ENCODE peak calls at places on chromosomes 3 and 15, in nine cellular contexts. One of them, this sample, is unnamed.

GRCh38 chr3:27165348-27165747 is 203.8 kb downstream of the NEK10 start:
- DNase-seq in midbrain: no peak
- DNase-seq in cardiac fibroblast: peak; percentile 65
- DNase-seq in stimulated activated CD4-positive, alpha-beta T cell treated with anti-CD3 and anti-CD28 coated beads, Interleukin-1b, Interleukin-23, amount 100 ng/mL, for 1 hour: no peak
- DNase-seq in Daoy: no peak
- DNase-seq in GM03348: peak; percentile 77
- DNase-seq in hypothalamus: no peak
- DNase-seq in esophagus squamous epithelium: no peak
- DNase-seq in T-helper 2 cell: no peak
- DNase-seq in this sample: peak; percentile 70

GRCh38 chr3:193943200-193943599 is 192.7 kb upstream of the HES1 start:
- DNase-seq in stimulated activated CD4-positive, alpha-beta T cell treated with anti-CD3 and anti-CD28 coated beads, Interleukin-1b, Interleukin-23, amount 100 ng/mL, for 1 hour: no peak
- DNase-seq in GM03348: no peak
- DNase-seq in midbrain: no peak
- DNase-seq in T-helper 2 cell: no peak
- DNase-seq in Daoy: peak; percentile 22
- DNase-seq in esophagus squamous epithelium: no peak
- DNase-seq in hypothalamus: no peak
- DNase-seq in cardiac fibroblast: no peak
- DNase-seq in this sample: no peak

GRCh38 chr3:38573606-38574005 is 75.9 kb downstream of the SCN5A start:
- DNase-seq in hypothalamus: no peak
- DNase-seq in T-helper 2 cell: no peak
- DNase-seq in midbrain: no peak
- DNase-seq in cardiac fibroblast: no peak
- DNase-seq in esophagus squamous epithelium: no peak
- DNase-seq in stimulated activated CD4-positive, alpha-beta T cell treated with anti-CD3 and anti-CD28 coated beads, Interleukin-1b, Interleukin-23, amount 100 ng/mL, for 1 hour: no peak
- DNase-seq in Daoy: no peak
- DNase-seq in GM03348: no peak
- DNase-seq in this sample: no peak

GRCh38 chr3:176914764-176915163 is 282.5 kb downstream of the TBL1XR1 start:
- DNase-seq in Daoy: no peak
- DNase-seq in T-helper 2 cell: no peak
- DNase-seq in stimulated activated CD4-positive, alpha-beta T cell treated with anti-CD3 and anti-CD28 coated beads, Interleukin-1b, Interleukin-23, amount 100 ng/mL, for 1 hour: no peak
- DNase-seq in cardiac fibroblast: no peak
- DNase-seq in GM03348: no peak
- DNase-seq in hypothalamus: no peak
- DNase-seq in midbrain: no peak
- DNase-seq in esophagus squamous epithelium: no peak
- DNase-seq in this sample: no peak

GRCh38 chr3:112793311-112794081 is 53.2 kb downstream of the CD200R1L start:
- DNase-seq in cardiac fibroblast: peak; percentile 56
- DNase-seq in esophagus squamous epithelium: no peak
- DNase-seq in hypothalamus: no peak
- DNase-seq in GM03348: no peak
- DNase-seq in Daoy: no peak
- DNase-seq in midbrain: no peak
- DNase-seq in stimulated activated CD4-positive, alpha-beta T cell treated with anti-CD3 and anti-CD28 coated beads, Interleukin-1b, Interleukin-23, amount 100 ng/mL, for 1 hour: no peak
- DNase-seq in T-helper 2 cell: no peak
- DNase-seq in this sample: no peak

GRCh38 chr15:60961541-60961940 is 267.6 kb downstream of the RORA start:
- DNase-seq in hypothalamus: no peak
- DNase-seq in esophagus squamous epithelium: no peak
- DNase-seq in cardiac fibroblast: no peak
- DNase-seq in Daoy: no peak
- DNase-seq in T-helper 2 cell: no peak
- DNase-seq in stimulated activated CD4-positive, alpha-beta T cell treated with anti-CD3 and anti-CD28 coated beads, Interleukin-1b, Interleukin-23, amount 100 ng/mL, for 1 hour: no peak
- DNase-seq in midbrain: no peak
- DNase-seq in GM03348: no peak
- DNase-seq in this sample: no peak

GRCh38 chr15:85141601-85142185 is 160.0 kb downstream of the PDE8A start:
- DNase-seq in GM03348: no peak
- DNase-seq in esophagus squamous epithelium: no peak
- DNase-seq in Daoy: peak; percentile 4
- DNase-seq in stimulated activated CD4-positive, alpha-beta T cell treated with anti-CD3 and anti-CD28 coated beads, Interleukin-1b, Interleukin-23, amount 100 ng/mL, for 1 hour: no peak
- DNase-seq in hypothalamus: no peak
- DNase-seq in T-helper 2 cell: no peak
- DNase-seq in cardiac fibroblast: peak; percentile 10
- DNase-seq in midbrain: no peak
- DNase-seq in this sample: no peak

GRCh38 chr3:133773732-133774131 is 27.5 kb downstream of the TF start:
- DNase-seq in esophagus squamous epithelium: no peak
- DNase-seq in midbrain: no peak
- DNase-seq in hypothalamus: no peak
- DNase-seq in GM03348: no peak
- DNase-seq in stimulated activated CD4-positive, alpha-beta T cell treated with anti-CD3 and anti-CD28 coated beads, Interleukin-1b, Interleukin-23, amount 100 ng/mL, for 1 hour: no peak
- DNase-seq in Daoy: no peak
- DNase-seq in cardiac fibroblast: no peak
- DNase-seq in T-helper 2 cell: no peak
- DNase-seq in this sample: no peak

GRCh38 chr15:77877869-77878577 is 199.5 kb downstream of the TBC1D2B start:
- DNase-seq in T-helper 2 cell: no peak
- DNase-seq in esophagus squamous epithelium: no peak
- DNase-seq in cardiac fibroblast: no peak
- DNase-seq in hypothalamus: no peak
- DNase-seq in Daoy: no peak
- DNase-seq in stimulated activated CD4-positive, alpha-beta T cell treated with anti-CD3 and anti-CD28 coated beads, Interleukin-1b, Interleukin-23, amount 100 ng/mL, for 1 hour: no peak
- DNase-seq in GM03348: no peak
- DNase-seq in midbrain: no peak
- DNase-seq in this sample: no peak

GRCh38 chr3:165854696-165855095 is 17.5 kb upstream of the BCHE start:
- DNase-seq in T-helper 2 cell: no peak
- DNase-seq in stimulated activated CD4-positive, alpha-beta T cell treated with anti-CD3 and anti-CD28 coated beads, Interleukin-1b, Interleukin-23, amount 100 ng/mL, for 1 hour: no peak
- DNase-seq in cardiac fibroblast: peak; percentile 36
- DNase-seq in GM03348: peak; percentile 20
- DNase-seq in esophagus squamous epithelium: no peak
- DNase-seq in midbrain: peak; percentile 36
- DNase-seq in Daoy: no peak
- DNase-seq in hypothalamus: no peak
- DNase-seq in this sample: peak; percentile 44

GRCh38 chr3:193488741-193489140 is 66.0 kb downstream of the ATP13A4 start:
- DNase-seq in Daoy: peak; percentile 18
- DNase-seq in cardiac fibroblast: no peak
- DNase-seq in esophagus squamous epithelium: no peak
- DNase-seq in GM03348: no peak
- DNase-seq in T-helper 2 cell: no peak
- DNase-seq in hypothalamus: no peak
- DNase-seq in stimulated activated CD4-positive, alpha-beta T cell treated with anti-CD3 and anti-CD28 coated beads, Interleukin-1b, Interleukin-23, amount 100 ng/mL, for 1 hour: no peak
- DNase-seq in midbrain: no peak
- DNase-seq in this sample: no peak

GRCh38 chr15:92831459-92832229 is 68.5 kb upstream of the CHD2 start:
- DNase-seq in stimulated activated CD4-positive, alpha-beta T cell treated with anti-CD3 and anti-CD28 coated beads, Interleukin-1b, Interleukin-23, amount 100 ng/mL, for 1 hour: peak; percentile 88
- DNase-seq in GM03348: peak; percentile 89
- DNase-seq in T-helper 2 cell: peak; percentile 97
- DNase-seq in midbrain: peak; percentile 95
- DNase-seq in Daoy: peak; percentile 95
- DNase-seq in esophagus squamous epithelium: peak; percentile 66
- DNase-seq in cardiac fibroblast: peak; percentile 97
- DNase-seq in hypothalamus: peak; percentile 74
- DNase-seq in this sample: peak; percentile 97

GRCh38 chr3:197376020-197376419 is 77.6 kb upstream of the DLG1 start:
- DNase-seq in GM03348: peak; percentile 1
- DNase-seq in midbrain: no peak
- DNase-seq in hypothalamus: no peak
- DNase-seq in esophagus squamous epithelium: no peak
- DNase-seq in stimulated activated CD4-positive, alpha-beta T cell treated with anti-CD3 and anti-CD28 coated beads, Interleukin-1b, Interleukin-23, amount 100 ng/mL, for 1 hour: no peak
- DNase-seq in T-helper 2 cell: no peak
- DNase-seq in cardiac fibroblast: no peak
- DNase-seq in Daoy: no peak
- DNase-seq in this sample: no peak

GRCh38 chr3:71873093-71873611 is 88.2 kb upstream of the PROK2 start:
- DNase-seq in cardiac fibroblast: no peak
- DNase-seq in GM03348: no peak
- DNase-seq in Daoy: no peak
- DNase-seq in stimulated activated CD4-positive, alpha-beta T cell treated with anti-CD3 and anti-CD28 coated beads, Interleukin-1b, Interleukin-23, amount 100 ng/mL, for 1 hour: no peak
- DNase-seq in esophagus squamous epithelium: no peak
- DNase-seq in midbrain: no peak
- DNase-seq in hypothalamus: no peak
- DNase-seq in T-helper 2 cell: peak; percentile 28
- DNase-seq in this sample: peak; percentile 5

GRCh38 chr15:31606261-31606669 is 279.6 kb downstream of the KLF13 start:
- DNase-seq in stimulated activated CD4-positive, alpha-beta T cell treated with anti-CD3 and anti-CD28 coated beads, Interleukin-1b, Interleukin-23, amount 100 ng/mL, for 1 hour: no peak
- DNase-seq in midbrain: no peak
- DNase-seq in cardiac fibroblast: peak; percentile 74
- DNase-seq in T-helper 2 cell: no peak
- DNase-seq in Daoy: no peak
- DNase-seq in GM03348: peak; percentile 43
- DNase-seq in hypothalamus: no peak
- DNase-seq in esophagus squamous epithelium: no peak
- DNase-seq in this sample: peak; percentile 25

GRCh38 chr3:184498986-184499606 is 62.5 kb upstream of the EPHB3 start:
- DNase-seq in hypothalamus: no peak
- DNase-seq in GM03348: no peak
- DNase-seq in T-helper 2 cell: no peak
- DNase-seq in Daoy: no peak
- DNase-seq in stimulated activated CD4-positive, alpha-beta T cell treated with anti-CD3 and anti-CD28 coated beads, Interleukin-1b, Interleukin-23, amount 100 ng/mL, for 1 hour: no peak
- DNase-seq in esophagus squamous epithelium: no peak
- DNase-seq in cardiac fibroblast: no peak
- DNase-seq in midbrain: no peak
- DNase-seq in this sample: no peak

GRCh38 chr3:123658860-123659221 is 74.0 kb upstream of the HACD2 start:
- DNase-seq in esophagus squamous epithelium: no peak
- DNase-seq in T-helper 2 cell: no peak
- DNase-seq in Daoy: no peak
- DNase-seq in stimulated activated CD4-positive, alpha-beta T cell treated with anti-CD3 and anti-CD28 coated beads, Interleukin-1b, Interleukin-23, amount 100 ng/mL, for 1 hour: no peak
- DNase-seq in cardiac fibroblast: no peak
- DNase-seq in midbrain: peak; percentile 22
- DNase-seq in hypothalamus: no peak
- DNase-seq in GM03348: no peak
- DNase-seq in this sample: no peak

GRCh38 chr3:147269907-147270306 is 136.4 kb downstream of the ZIC4 start:
- DNase-seq in Daoy: no peak
- DNase-seq in midbrain: no peak
- DNase-seq in stimulated activated CD4-positive, alpha-beta T cell treated with anti-CD3 and anti-CD28 coated beads, Interleukin-1b, Interleukin-23, amount 100 ng/mL, for 1 hour: no peak
- DNase-seq in hypothalamus: no peak
- DNase-seq in GM03348: no peak
- DNase-seq in T-helper 2 cell: no peak
- DNase-seq in esophagus squamous epithelium: no peak
- DNase-seq in cardiac fibroblast: no peak
- DNase-seq in this sample: no peak

GRCh38 chr3:66904816-66905543 is 93.1 kb upstream of the KBTBD8 start:
- DNase-seq in Daoy: no peak
- DNase-seq in GM03348: no peak
- DNase-seq in T-helper 2 cell: peak; percentile 35
- DNase-seq in hypothalamus: no peak
- DNase-seq in midbrain: no peak
- DNase-seq in stimulated activated CD4-positive, alpha-beta T cell treated with anti-CD3 and anti-CD28 coated beads, Interleukin-1b, Interleukin-23, amount 100 ng/mL, for 1 hour: no peak
- DNase-seq in cardiac fibroblast: no peak
- DNase-seq in esophagus squamous epithelium: no peak
- DNase-seq in this sample: no peak

GRCh38 chr15:66099950-66100671 is 153.4 kb downstream of the MEGF11 start:
- DNase-seq in hypothalamus: no peak
- DNase-seq in T-helper 2 cell: no peak
- DNase-seq in cardiac fibroblast: no peak
- DNase-seq in esophagus squamous epithelium: no peak
- DNase-seq in midbrain: no peak
- DNase-seq in Daoy: no peak
- DNase-seq in GM03348: no peak
- DNase-seq in stimulated activated CD4-positive, alpha-beta T cell treated with anti-CD3 and anti-CD28 coated beads, Interleukin-1b, Interleukin-23, amount 100 ng/mL, for 1 hour: no peak
- DNase-seq in this sample: no peak

GRCh38 chr3:47013231-47013630 is 33.8 kb downstream of the NBEAL2 start:
- DNase-seq in esophagus squamous epithelium: no peak
- DNase-seq in T-helper 2 cell: no peak
- DNase-seq in GM03348: no peak
- DNase-seq in hypothalamus: no peak
- DNase-seq in Daoy: no peak
- DNase-seq in cardiac fibroblast: no peak
- DNase-seq in stimulated activated CD4-positive, alpha-beta T cell treated with anti-CD3 and anti-CD28 coated beads, Interleukin-1b, Interleukin-23, amount 100 ng/mL, for 1 hour: no peak
- DNase-seq in midbrain: no peak
- DNase-seq in this sample: no peak

This sample was measured in H4.